ENCODE peak calls at places on chromosome 2, in seven cellular contexts. V is mesendoderm, W is H1, I is IMR-90, M is neuronal stem cell, C is mesenchymal stem cell, Y is trophoblast cell. B is an unnamed sample.

GRCh38 chr2:172285010-172285621 is 142.3 kb upstream of the ITGA6 start:
- DNase-seq in V (peak; percentile 69), I (peak; percentile 78), W (no peak), M (peak; percentile 68), Y (no peak), C (peak; percentile 75), B (peak; percentile 55)

GRCh38 chr2:33302348-33302747 is 174.1 kb upstream of the RASGRP3 start:
- DNase-seq in V (no peak), I (no peak), Y (no peak), W (no peak), C (no peak), M (no peak), B (no peak)

GRCh38 chr2:163469561-163469962 is 266.2 kb downstream of the FIGN start:
- DNase-seq in V (peak; percentile 36), I (no peak), Y (no peak), C (peak; percentile 27), W (no peak), M (no peak), B (no peak)

GRCh38 chr2:240981871-240982800 is 16.3 kb upstream of the SNED1 start:
- DNase-seq in Y (no peak), V (no peak), W (no peak), C (no peak), M (no peak), I (no peak), B (no peak)

GRCh38 chr2:227759411-227760113 is 13.9 kb downstream of the SCYGR8 start:
- DNase-seq in V (peak; percentile 78), M (no peak), C (no peak), W (no peak), I (no peak), Y (peak; percentile 55), B (peak; percentile 42)

GRCh38 chr2:228731517-228731916 is 539.6 kb downstream of the PID1 start:
- DNase-seq in Y (no peak), V (peak; percentile 65), I (peak; percentile 68), W (no peak), C (peak; percentile 46), M (no peak), B (no peak)

GRCh38 chr2:46873632-46874068 is 42.0 kb downstream of the MCFD2 start:
- DNase-seq in W (no peak), Y (peak; percentile 86), V (peak; percentile 91), M (no peak), C (peak; percentile 96), I (peak; percentile 98), B (peak; percentile 66)

GRCh38 chr2:33437815-33438214 is 38.6 kb upstream of the RASGRP3 start:
- DNase-seq in W (no peak), M (no peak), Y (no peak), I (no peak), V (no peak), C (peak; percentile 30), B (no peak)

GRCh38 chr2:27285481-27285880 is 3.3 kb downstream of the TRIM54 start:
- DNase-seq in W (no peak), I (no peak), M (no peak), Y (no peak), V (no peak), C (no peak), B (no peak)

GRCh38 chr2:239467956-239468490 is 67.2 kb upstream of the HDAC4 start:
- DNase-seq in M (no peak), C (no peak), W (no peak), I (no peak), Y (no peak), V (no peak), B (peak; percentile 14)

GRCh38 chr2:70995227-70995729 is 605 bp upstream of the TEX261 start:
- DNase-seq in I (peak; percentile 17), C (peak; percentile 51), W (no peak), M (peak; percentile 21), Y (peak; percentile 54), V (peak; percentile 74), B (peak; percentile 52)

GRCh38 chr2:97953867-97954266 is 41.9 kb downstream of the TMEM131 start:
- DNase-seq in C (no peak), I (no peak), Y (no peak), V (no peak), M (no peak), W (no peak), B (no peak)

GRCh38 chr2:196234672-196235071 is 63.3 kb upstream of the STK17B start:
- DNase-seq in I (peak; percentile 76), M (no peak), V (peak; percentile 50), Y (peak; percentile 39), C (peak; percentile 93), W (no peak), B (no peak)

GRCh38 chr2:206428783-206429182 is 14.5 kb upstream of the ADAM23 start:
- DNase-seq in V (no peak), I (no peak), M (no peak), C (no peak), W (no peak), Y (no peak), B (no peak)

GRCh38 chr2:135066710-135067109 is 14.6 kb downstream of the RAB3GAP1 start:
- DNase-seq in W (no peak), C (no peak), M (no peak), V (no peak), Y (no peak), I (peak; percentile 41), B (no peak)
- H3K4ac ChIP-seq in W (no peak overlapping the region), C (no peak overlapping the region), M (no peak overlapping the region), V (no peak overlapping the region), Y (no peak overlapping the region), I (no peak overlapping the region), B (no peak overlapping the region)

DNA sequence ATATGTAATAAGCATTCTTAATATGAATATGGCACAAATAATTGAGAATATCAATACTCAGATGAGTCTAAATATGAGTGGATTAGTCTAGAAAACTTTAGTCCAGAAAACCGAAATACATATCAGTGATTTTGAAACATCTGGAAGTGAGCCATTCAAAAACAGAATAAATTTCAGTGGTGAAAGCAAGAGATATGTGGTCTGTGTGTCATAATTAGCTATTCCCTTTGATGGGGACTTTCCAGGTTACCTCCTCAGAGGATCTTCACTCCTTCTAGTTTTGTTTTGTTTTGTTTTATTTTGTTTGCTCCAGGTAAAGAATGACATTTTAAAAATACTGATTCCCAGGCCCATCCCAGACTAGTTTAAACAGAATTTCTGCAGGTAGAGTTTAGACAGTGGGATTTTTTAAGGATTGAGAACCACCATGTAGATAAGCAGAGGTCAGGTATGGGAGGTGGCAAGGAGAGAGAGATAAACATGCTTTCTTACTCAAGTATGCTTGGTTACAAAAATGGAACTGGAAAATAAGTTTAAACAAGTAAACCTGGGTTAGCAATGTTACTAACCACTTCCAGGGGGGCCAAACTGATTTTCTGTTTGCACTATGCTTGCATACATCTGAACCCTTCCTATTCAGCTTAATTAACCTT is 70.7 kb downstream of the NABP1 start:
- DNase-seq in M (no peak), V (no peak), W (no peak), C (no peak), I (peak; percentile 24), Y (peak; percentile 31), B (no peak)
- H3K4ac ChIP-seq in M (no peak overlapping the region), V (no peak overlapping the region), W (no peak overlapping the region), C (no peak overlapping the region), I (no peak overlapping the region), Y (no peak overlapping the region), B (no peak overlapping the region)

GRCh38 chr2:767440-767839 is 90.2 kb upstream of the TMEM18 start:
- DNase-seq in Y (no peak), I (no peak), V (no peak), W (no peak), C (no peak), M (no peak), B (no peak)
- H3K4ac ChIP-seq in Y (no peak overlapping the region), I (no peak overlapping the region), V (no peak overlapping the region), W (no peak overlapping the region), C (no peak overlapping the region), M (no peak overlapping the region), B (no peak overlapping the region)

DNA sequence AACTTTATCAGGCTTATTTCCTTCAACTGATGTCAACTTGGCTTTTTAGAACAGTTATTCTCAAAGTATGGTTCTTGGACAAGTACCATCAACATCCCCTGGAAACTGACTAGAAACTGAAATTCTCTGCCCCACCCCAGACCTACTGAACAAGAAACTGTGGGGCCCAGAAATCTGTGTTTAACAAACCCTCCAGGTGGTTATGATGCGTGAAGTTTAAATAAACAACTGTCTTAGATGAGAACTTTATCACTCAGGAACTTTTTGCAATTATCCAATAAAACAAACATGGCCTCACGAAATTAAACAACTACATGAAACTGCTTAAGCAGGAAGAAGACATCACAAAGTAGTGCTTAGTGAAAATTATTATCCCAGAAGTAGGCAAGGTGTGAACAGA is 4.4 kb downstream of the HIBCH start:
- DNase-seq in Y (no peak), M (no peak), W (no peak), V (no peak), C (no peak), I (no peak), B (no peak)
- H3K4ac ChIP-seq in Y (no peak overlapping the region), M (no peak overlapping the region), W (no peak overlapping the region), V (no peak overlapping the region), C (no peak overlapping the region), I (no peak overlapping the region), B (no peak overlapping the region)

DNA sequence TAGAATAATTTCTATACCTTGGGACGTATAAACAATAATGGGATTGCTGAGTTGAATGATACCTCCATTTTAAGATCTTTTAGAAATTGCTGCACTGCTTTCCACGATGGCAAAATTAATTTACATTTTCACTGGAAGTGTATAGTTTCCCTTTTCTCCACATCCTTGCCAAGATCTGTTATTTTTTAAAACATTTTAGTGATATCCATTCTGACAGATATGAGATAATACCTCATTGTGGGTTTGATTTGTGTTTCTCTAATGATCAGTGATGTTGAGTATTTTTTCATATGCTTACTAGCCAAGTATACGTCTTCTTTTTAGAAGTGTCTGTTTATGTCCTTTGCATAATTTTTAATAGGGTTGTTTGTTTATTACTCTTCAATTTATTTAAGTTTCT is 908.5 kb upstream of the CNTNAP5 start:
- DNase-seq in C (no peak), W (no peak), M (no peak), I (no peak), V (no peak), Y (no peak), B (no peak)
- H3K4ac ChIP-seq in C (no peak overlapping the region), W (no peak overlapping the region), M (no peak overlapping the region), I (no peak overlapping the region), V (no peak overlapping the region), Y (no peak overlapping the region), B (no peak overlapping the region)

DNA sequence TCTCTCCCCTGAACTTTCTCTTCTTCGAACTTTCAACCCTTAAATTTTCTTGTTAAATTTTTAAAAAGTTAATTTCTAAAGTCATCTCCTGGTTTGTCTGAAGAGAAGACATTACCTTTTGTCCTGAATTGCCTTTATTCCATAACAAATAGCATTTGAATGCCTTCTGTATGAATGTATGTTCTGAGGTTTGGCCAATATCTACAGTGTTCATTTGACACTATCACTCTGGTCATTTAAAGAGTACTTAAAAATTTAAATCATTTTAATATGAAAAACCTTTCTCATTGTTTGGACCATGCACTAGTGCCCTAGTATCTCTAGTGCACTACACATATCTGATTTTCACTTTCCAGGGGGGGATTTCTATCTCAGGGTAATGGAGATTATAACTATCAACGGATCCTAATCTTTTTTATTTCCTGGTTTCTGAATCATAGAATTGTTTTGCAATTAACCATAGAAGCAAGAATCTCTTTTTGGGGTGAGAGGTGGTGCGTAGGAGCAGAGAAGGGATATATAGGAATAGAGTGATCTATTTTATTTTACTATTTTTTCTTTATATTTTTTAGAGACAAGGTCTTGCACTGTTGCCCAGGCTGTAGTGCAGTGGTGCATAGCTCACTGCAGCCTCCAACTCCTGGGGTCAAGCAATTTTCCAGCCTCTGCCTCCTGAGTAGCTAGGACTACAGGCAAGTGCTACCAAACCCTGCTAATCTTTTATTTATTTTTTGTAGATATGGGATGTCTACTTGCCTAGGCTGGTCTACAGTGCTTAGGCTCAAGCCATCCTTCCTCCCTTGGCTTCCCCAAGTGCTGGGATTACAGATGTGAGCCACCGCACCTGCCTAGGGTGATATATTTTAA is 25.5 kb downstream of the TANC1 start:
- DNase-seq in I (no peak), V (no peak), W (no peak), M (no peak), Y (no peak), C (no peak), B (no peak)
- H3K4ac ChIP-seq in I (no peak overlapping the region), V (no peak overlapping the region), W (no peak overlapping the region), M (no peak overlapping the region), Y (no peak overlapping the region), C (no peak overlapping the region), B (no peak overlapping the region)

B was measured in H9.